ENCODE peak calls at places on chromosomes 4 and X, in seven cellular contexts. Q is NCI-H2107, N is ELR, R is BJ, Y is epithelial cell of prostate, X is foreskin keratinocyte, A is GM13976. F is an unnamed sample.

GRCh38 chr4:67879486-67879885 is 4.3 kb downstream of the TMPRSS11D start:
- DNase-seq in R (no peak), N (no peak), Q (no peak), X (no peak), Y (no peak), A (no peak), F (no peak)

GRCh38 chr4:108029321-108029720 is 39.6 kb downstream of the HADH start:
- DNase-seq in Y (no peak), A (no peak), X (no peak), R (no peak), Q (no peak), N (no peak), F (peak)

GRCh38 chrX:45621356-45622041 is 420.8 kb upstream of the DIPK2B start:
- DNase-seq in A (no peak), X (peak), R (no peak), Q (no peak), N (peak), Y (peak), F (no peak)

GRCh38 chrX:70494441-70494840 is 49.8 kb downstream of the DLG3 start:
- DNase-seq in N (peak), X (no peak), A (no peak), Y (no peak), Q (no peak), R (no peak), F (no peak)

GRCh38 chr4:55553442-55553841 is 6.7 kb upstream of the CLOCK start:
- DNase-seq in Y (no peak), R (peak), N (peak), A (no peak), Q (no peak), X (no peak), F (no peak)

GRCh38 chr4:149987777-149988410 is 90.4 kb upstream of the DCLK2 start:
- DNase-seq in Y (no peak), Q (no peak), X (no peak), A (no peak), N (no peak), R (no peak), F (no peak)

GRCh38 chrX:19782419-19782818 is 105.0 kb downstream of the SH3KBP1 start:
- DNase-seq in Q (no peak), N (no peak), X (no peak), R (no peak), Y (no peak), A (no peak), F (no peak)

GRCh38 chr4:76677571-76678326 is 220.2 kb downstream of the SOWAHB start:
- DNase-seq in Q (no peak), A (no peak), N (no peak), R (no peak), X (no peak), Y (no peak), F (no peak)

GRCh38 chr4:184295206-184295605 is 77.5 kb upstream of the ENPP6 start:
- DNase-seq in X (no peak), Q (no peak), N (no peak), R (no peak), A (no peak), Y (no peak), F (no peak)

GRCh38 chr4:66300336-66300934 is 630.1 kb upstream of the EPHA5 start:
- DNase-seq in Q (no peak), X (no peak), N (peak), A (no peak), Y (no peak), R (no peak), F (no peak)

GRCh38 chrX:13115457-13115856 is 71.0 kb upstream of the FAM9C start:
- DNase-seq in A (no peak), X (no peak), Q (no peak), Y (no peak), N (no peak), R (no peak), F (no peak)

GRCh38 chrX:16196829-16197228 is 29.5 kb downstream of the MAGEB17 start:
- DNase-seq in Q (no peak), X (no peak), A (no peak), R (no peak), Y (no peak), N (peak), F (no peak)

GRCh38 chr4:7389101-7389701 is 45.5 kb downstream of the PSAPL1 start:
- DNase-seq in Q (no peak), N (no peak), A (no peak), R (no peak), Y (no peak), X (no peak), F (no peak)

GRCh38 chrX:153688900-153689590 is 1.3 kb downstream of the SLC6A8 start:
- DNase-seq in Q (no peak), X (no peak), N (peak), A (no peak), R (no peak), Y (no peak), F (no peak)

GRCh38 chr4:6909970-6910339 is 329 bp downstream of the TBC1D14 start:
- DNase-seq in X (no peak), A (no peak), R (no peak), Y (no peak), N (peak), Q (no peak), F (no peak)

GRCh38 chr4:136680271-136680670 is 852.0 kb downstream of the PCDH18 start:
- DNase-seq in A (no peak), R (no peak), X (peak), Y (no peak), Q (no peak), N (peak), F (no peak)

GRCh38 chr4:47831026-47831689 is 6.7 kb downstream of the CORIN start:
- DNase-seq in Q (no peak), A (no peak), R (no peak), Y (no peak), X (no peak), N (no peak), F (no peak)

GRCh38 chr4:40763228-40763716 is 13.5 kb downstream of the NSUN7 start:
- DNase-seq in A (peak), Y (no peak), Q (no peak), R (no peak), N (peak), X (peak), F (no peak)

GRCh38 chr4:129429566-129430339 is 333.8 kb downstream of the C4orf33 start:
- DNase-seq in N (peak), R (no peak), A (no peak), Q (no peak), Y (no peak), X (peak), F (no peak)

GRCh38 chr4:18641334-18641733 is 619.8 kb upstream of the LCORL start:
- DNase-seq in R (no peak), Q (no peak), A (no peak), X (no peak), N (no peak), Y (no peak), F (no peak)

GRCh38 chrX:154355776-154356140 is 18.7 kb downstream of the FLNA start:
- DNase-seq in Q (no peak), R (no peak), N (no peak), X (no peak), Y (no peak), A (no peak), F (no peak)

GRCh38 chrX:110722135-110722534 is 73.5 kb downstream of the CHRDL1 start:
- DNase-seq in Y (no peak), A (no peak), N (no peak), R (no peak), Q (no peak), X (no peak), F (no peak)

GRCh38 chr4:44351069-44351468 is 97.5 kb downstream of the KCTD8 start:
- DNase-seq in X (peak), R (no peak), A (no peak), Y (no peak), Q (no peak), N (no peak), F (no peak)

GRCh38 chr4:79764118-79764517 is 308.9 kb downstream of the ANTXR2 start:
- DNase-seq in Q (no peak), R (no peak), X (no peak), A (no peak), Y (no peak), N (no peak), F (no peak)

GRCh38 chr4:48939785-48940184 is 33.2 kb upstream of the OCIAD2 start:
- DNase-seq in R (peak), A (no peak), X (peak), N (peak), Q (no peak), Y (peak), F (no peak)

F was measured in activated T-helper 9 cell treated with anti-CD3 and anti-CD28 coated beads, Interleukin-2, amount 50 U/mL, for 16 hours.